ENCODE peak calls at places on chromosome 9, in five cellular contexts. M is HCT116, N is K562, G is HepG2, V is GM12878. K is an unnamed sample.

GRCh38 chr9:112332674-112332976 is 794 bp downstream of the PTBP3 start:
- DNase-seq in M (no peak), N (no peak), G (no peak), V (no peak), K (no peak)

GRCh38 chr9:89498845-89499480 is 1.1 kb upstream of the SEMA4D start:
- DNase-seq in M (no peak), N (no peak), G (no peak), V (no peak), K (no peak)

GRCh38 chr9:12231832-12232231 is 461.4 kb upstream of the TYRP1 start:
- DNase-seq in M (no peak), N (no peak), G (no peak), V (no peak), K (no peak)

GRCh38 chr9:91360551-91361293 is 996 bp downstream of the AUH start:
- DNase-seq in M (no peak), N (no peak), G (no peak), V (peak; percentile 21), K (no peak)

GRCh38 chr9:4923580-4924544 is 61.2 kb upstream of the JAK2 start:
- DNase-seq in M (no peak), N (peak; percentile 61), G (peak; percentile 51), V (no peak), K (no peak)

GRCh38 chr9:133371261-133371711 is 4.6 kb downstream of the SURF4 start:
- DNase-seq in M (no peak), N (peak; percentile 45), G (no peak), V (no peak), K (no peak)

GRCh38 chr9:94921072-94921471 is 194.6 kb downstream of the AOPEP start:
- DNase-seq in M (no peak), N (no peak), G (no peak), V (no peak), K (no peak)

GRCh38 chr9:18976368-18977238 is 56.4 kb downstream of the SAXO1 start:
- DNase-seq in M (no peak), N (no peak), G (no peak), V (no peak), K (no peak)

GRCh38 chr9:93549636-93550035 is 26.7 kb upstream of the PHF2 start:
- DNase-seq in M (no peak), N (no peak), G (no peak), V (no peak), K (no peak)

GRCh38 chr9:84003246-84003645 is 22.6 kb downstream of the RMI1 start:
- DNase-seq in M (no peak), N (no peak), G (no peak), V (no peak), K (no peak)

GRCh38 chr9:32500768-32501167 is 25.2 kb downstream of the RIGI start:
- DNase-seq in M (no peak), N (no peak), G (peak; percentile 12), V (no peak), K (no peak)

GRCh38 chr9:22657713-22658112 is 211.1 kb downstream of the DMRTA1 start:
- DNase-seq in M (no peak), N (no peak), G (no peak), V (no peak), K (no peak)

GRCh38 chr9:684950-685340 is 156.6 kb upstream of the DMRT1 start:
- DNase-seq in M (no peak), N (no peak), G (peak; percentile 59), V (no peak), K (no peak)

GRCh38 chr9:136095495-136096058 is 488 bp upstream of the NACC2 start:
- DNase-seq in M (no peak), N (peak; percentile 71), G (no peak), V (no peak), K (no peak)

GRCh38 chr9:129849042-129849441 is 13.8 kb downstream of the USP20 start:
- DNase-seq in M (no peak), N (no peak), G (no peak), V (no peak), K (no peak)

GRCh38 chr9:4238522-4238921 is 61.3 kb downstream of the GLIS3 start:
- DNase-seq in M (peak; percentile 19), N (no peak), G (no peak), V (no peak), K (no peak)

GRCh38 chr9:91144782-91145181 is 216.9 kb downstream of the AUH start:
- DNase-seq in M (no peak), N (no peak), G (no peak), V (no peak), K (no peak)

GRCh38 chr9:121744002-121744686 is 92.7 kb downstream of the DAB2IP start:
- DNase-seq in M (no peak), N (peak; percentile 66), G (peak; percentile 74), V (no peak), K (no peak)

GRCh38 chr9:4579011-4579410 is 83.1 kb upstream of the PLPP6 start:
- DNase-seq in M (no peak), N (no peak), G (no peak), V (no peak), K (no peak)

GRCh38 chr9:85723220-85723619 is 18.5 kb downstream of the AGTPBP1 start:
- DNase-seq in M (no peak), N (no peak), G (peak; percentile 90), V (no peak), K (peak; percentile 83)

GRCh38 chr9:137347928-137348327 is 45.9 kb upstream of the NRARP start:
- DNase-seq in M (no peak), N (no peak), G (no peak), V (no peak), K (no peak)

GRCh38 chr9:122468735-122469134 is 9.0 kb downstream of the OR1J1 start:
- DNase-seq in M (no peak), N (no peak), G (no peak), V (no peak), K (no peak)

GRCh38 chr9:16092627-16093091 is 539.8 kb downstream of the CCDC171 start:
- DNase-seq in M (no peak), N (no peak), G (no peak), V (no peak), K (no peak)

GRCh38 chr9:120936011-120936763 is 9.6 kb upstream of the TRAF1 start:
- DNase-seq in M (peak; percentile 83), N (peak; percentile 91), G (peak; percentile 65), V (peak; percentile 68), K (peak; percentile 96)

GRCh38 chr9:125750656-125751035 is 3.5 kb downstream of the PBX3 start:
- DNase-seq in M (no peak), N (no peak), G (no peak), V (no peak), K (no peak)

GRCh38 chr9:6788175-6789016 is 30.6 kb downstream of the KDM4C start:
- DNase-seq in M (peak; percentile 24), N (no peak), G (peak; percentile 94), V (no peak), K (no peak)

GRCh38 chr9:137150485-137151060 is 11.6 kb downstream of the GRIN1 start:
- DNase-seq in M (peak; percentile 81), N (peak; percentile 92), G (peak; percentile 84), V (no peak), K (no peak)

GRCh38 chr9:132486706-132487350 is 76.8 kb downstream of the CFAP77 start:
- DNase-seq in M (no peak), N (no peak), G (no peak), V (no peak), K (no peak)

GRCh38 chr9:33697171-33697570 is 98.2 kb upstream of the PRSS3 start:
- DNase-seq in M (no peak), N (no peak), G (no peak), V (no peak), K (no peak)

GRCh38 chr9:129836342-129837007 is 1.2 kb downstream of the USP20 start:
- DNase-seq in M (no peak), N (no peak), G (no peak), V (no peak), K (no peak)

GRCh38 chr9:34589656-34590375 is at the start of gene CNTFR:
- DNase-seq in M (no peak), N (peak; percentile 32), G (no peak), V (no peak), K (no peak)

GRCh38 chr9:87122947-87123685 is 175.8 kb upstream of the GAS1 start:
- DNase-seq in M (no peak), N (no peak), G (no peak), V (no peak), K (no peak)
- TF ChIP-seq SRF in M (no peak), N (no peak), G (no peak), V (no peak), K (no peak)

GRCh38 chr9:98962181-98962560 is 18.5 kb downstream of the COL15A1 start:
- DNase-seq in M (no peak), N (no peak), G (no peak), V (no peak), K (no peak)
- H3K27ac ChIP-seq in M (no peak overlapping the region), N (no peak overlapping the region), G (no peak overlapping the region), V (no peak overlapping the region), K (no peak overlapping the region)

GRCh38 chr9:107636596-107637405 is 147.2 kb upstream of the KLF4 start:
- DNase-seq in M (no peak), N (no peak), G (no peak), V (no peak), K (no peak)

GRCh38 chr9:107638496-107638895 is 148.9 kb upstream of the KLF4 start:
- DNase-seq in M (no peak), N (no peak), G (no peak), V (no peak), K (no peak)

GRCh38 chr9:107639426-107639825 is 149.9 kb upstream of the KLF4 start:
- DNase-seq in M (no peak), N (no peak), G (no peak), V (no peak), K (no peak)

GRCh38 chr9:107638922-107639321 is 149.4 kb upstream of the KLF4 start:
- DNase-seq in M (no peak), N (no peak), G (no peak), V (no peak), K (no peak)

GRCh38 chr9:107637421-107638420 is 148.2 kb upstream of the KLF4 start:
- DNase-seq in M (no peak), N (no peak), G (no peak), V (no peak), K (peak; percentile 66)
- TF ChIP-seq SP1 in M (no peak), N (no peak), G (no peak), V (no peak), K (peak; percentile 29)

DNA sequence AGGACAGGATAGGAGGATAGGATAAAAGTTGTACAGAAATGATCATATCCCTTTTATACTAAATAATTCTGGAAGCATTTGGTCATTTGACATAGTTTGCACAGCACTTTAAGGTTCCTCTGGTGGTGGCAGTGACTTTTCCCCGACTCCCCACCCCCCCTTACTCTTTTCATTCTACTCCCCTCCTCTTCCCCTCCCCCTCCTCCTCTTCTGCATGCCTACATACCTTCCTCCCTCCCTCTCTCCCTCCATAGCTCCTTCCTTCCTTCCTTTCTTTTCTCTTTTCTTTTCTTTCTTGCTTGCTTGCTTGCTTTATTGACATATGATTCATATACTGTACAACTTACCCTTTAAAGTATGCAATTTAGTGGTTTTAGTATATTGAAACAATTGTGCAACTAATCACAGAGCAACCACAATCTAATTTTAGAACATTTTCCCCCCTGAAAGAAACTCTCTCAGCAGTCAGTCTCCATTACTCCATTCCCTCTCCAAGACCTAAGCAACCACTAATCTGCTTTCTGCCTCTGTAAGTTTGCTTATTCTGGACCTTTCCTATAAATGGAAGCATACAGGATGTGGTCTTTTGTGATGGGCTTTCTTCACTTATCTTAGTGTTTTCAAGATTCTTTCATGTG is 159.0 kb downstream of the HACD4 start:
- DNase-seq in M (no peak), N (no peak), G (no peak), V (no peak), K (no peak)
- TF ChIP-seq SRF in M (no peak), N (no peak), G (no peak), V (no peak), K (no peak)